ENCODE peak calls at places on chromosomes 7 and 10, in six cellular contexts. F is A549, Q is HEK293T, J is IMR-90, A is K562, H is HepG2. B is an unnamed sample.

GRCh38 chr10:71661060-71661622 is 58.4 kb downstream of the C10orf105 start:
- DNase-seq in F (no peak), Q (no peak), J (no peak), A (no peak), H (no peak), B (no peak)

GRCh38 chr7:51070163-51070562 is 246.4 kb downstream of the COBL start:
- DNase-seq in F (no peak), Q (no peak), J (no peak), A (no peak), H (no peak), B (no peak)

GRCh38 chr10:103295391-103296044 is 18.6 kb downstream of the INA start:
- DNase-seq in F (peak; percentile 15), Q (no peak), J (peak; percentile 90), A (no peak), H (no peak), B (no peak)

GRCh38 chr10:72030762-72031543 is 57.4 kb downstream of the SPOCK2 start:
- DNase-seq in F (no peak), Q (no peak), J (no peak), A (no peak), H (peak; percentile 97), B (no peak)

GRCh38 chr10:33507662-33508425 is 173.4 kb upstream of the NRP1 start:
- DNase-seq in F (peak; percentile 9), Q (no peak), J (peak; percentile 43), A (no peak), H (peak; percentile 95), B (no peak)

GRCh38 chr10:7478727-7479457 is 68.1 kb upstream of the SFMBT2 start:
- DNase-seq in F (no peak), Q (no peak), J (no peak), A (no peak), H (no peak), B (no peak)

GRCh38 chr10:4843525-4844180 is 17.6 kb downstream of the AKR1E2 start:
- DNase-seq in F (no peak), Q (no peak), J (no peak), A (no peak), H (no peak), B (no peak)

GRCh38 chr7:27098493-27099223 is 2.9 kb upstream of the HOXA1 start:
- DNase-seq in F (no peak), Q (no peak), J (peak; percentile 80), A (no peak), H (no peak), B (no peak)

GRCh38 chr10:68121862-68122261 is 12.6 kb downstream of the MYPN start:
- DNase-seq in F (no peak), Q (no peak), J (no peak), A (no peak), H (no peak), B (no peak)

GRCh38 chr7:68800316-68800715 is 798.0 kb upstream of the AUTS2 start:
- DNase-seq in F (peak; percentile 33), Q (no peak), J (no peak), A (no peak), H (no peak), B (no peak)

GRCh38 chr7:155858521-155859061 is 46.3 kb upstream of the SHH start:
- DNase-seq in F (peak; percentile 77), Q (no peak), J (peak; percentile 28), A (no peak), H (no peak), B (no peak)

GRCh38 chr10:7887417-7887816 is 69.1 kb downstream of the TAF3 start:
- DNase-seq in F (no peak), Q (no peak), J (peak; percentile 82), A (no peak), H (no peak), B (no peak)

GRCh38 chr10:103856497-103857175 is 1.3 kb upstream of the SH3PXD2A start:
- DNase-seq in F (no peak), Q (no peak), J (no peak), A (no peak), H (peak; percentile 19), B (no peak)

GRCh38 chr10:31908157-31908556 is 20.5 kb downstream of the ARHGAP12 start:
- DNase-seq in F (no peak), Q (no peak), J (no peak), A (no peak), H (no peak), B (no peak)

GRCh38 chr10:114271779-114272167 is 32.7 kb downstream of the VWA2 start:
- DNase-seq in F (peak; percentile 48), Q (no peak), J (peak; percentile 95), A (no peak), H (no peak), B (no peak)

GRCh38 chr10:31274310-31274709 is 44.7 kb upstream of the ZEB1 start:
- DNase-seq in F (no peak), Q (no peak), J (peak; percentile 42), A (no peak), H (no peak), B (no peak)

GRCh38 chr10:47192273-47192672 is 107.7 kb upstream of the GDF10 start:
- DNase-seq in F (no peak), Q (no peak), J (no peak), A (no peak), H (no peak), B (no peak)

GRCh38 chr7:26686448-26686981 is 177.9 kb downstream of the SKAP2 start:
- DNase-seq in F (peak; percentile 54), Q (peak; percentile 64), J (peak; percentile 92), A (peak; percentile 21), H (peak; percentile 68), B (no peak)

GRCh38 chr10:106764360-106764759 is 400.1 kb downstream of the SORCS1 start:
- DNase-seq in F (no peak), Q (no peak), J (no peak), A (no peak), H (no peak), B (no peak)

GRCh38 chr7:28587211-28587610 is 174.9 kb downstream of the CREB5 start:
- DNase-seq in F (no peak), Q (no peak), J (peak; percentile 31), A (no peak), H (no peak), B (no peak)

GRCh38 chr10:130053561-130053960 is 57.1 kb downstream of the C10orf143 start:
- DNase-seq in F (no peak), Q (no peak), J (no peak), A (no peak), H (no peak), B (no peak)

GRCh38 chr10:77700086-77700485 is 62.5 kb upstream of the KCNMA1 start:
- DNase-seq in F (no peak), Q (no peak), J (no peak), A (no peak), H (no peak), B (no peak)

GRCh38 chr10:77707570-77707969 is 70.0 kb upstream of the KCNMA1 start:
- DNase-seq in F (no peak), Q (no peak), J (no peak), A (no peak), H (no peak), B (no peak)

GRCh38 chr10:77699080-77699645 is 61.6 kb upstream of the KCNMA1 start:
- DNase-seq in F (no peak), Q (no peak), J (no peak), A (no peak), H (no peak), B (no peak)

GRCh38 chr10:77698267-77698932 is 60.8 kb upstream of the KCNMA1 start:
- DNase-seq in F (no peak), Q (no peak), J (no peak), A (no peak), H (no peak), B (no peak)

GRCh38 chr10:77702166-77702565 is 64.6 kb upstream of the KCNMA1 start:
- DNase-seq in F (no peak), Q (no peak), J (peak; percentile 94), A (no peak), H (no peak), B (no peak)
- TF ChIP-seq BHLHE40 in F (no peak), Q (no peak), J (no peak), A (no peak), H (no peak), B (no peak)

DNA sequence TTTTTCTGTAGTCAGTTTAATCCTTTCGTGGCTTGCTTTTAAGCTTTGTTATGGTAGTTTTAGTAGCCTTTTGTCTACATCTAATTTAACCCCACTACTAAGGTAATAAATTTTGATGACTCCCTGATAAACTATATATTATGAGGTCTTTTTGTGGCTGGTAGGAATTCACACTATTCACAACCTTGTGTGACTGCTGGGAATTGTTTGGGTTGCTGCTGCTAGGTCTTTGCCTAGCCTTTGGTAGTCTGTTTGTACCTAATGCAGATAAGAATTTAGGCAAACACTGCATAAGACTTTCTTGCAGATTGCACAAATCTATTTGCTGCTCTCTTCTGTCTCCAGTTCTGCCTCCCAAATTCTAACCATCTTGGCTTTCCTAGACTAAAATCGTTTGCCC is 58.3 kb downstream of the SHOC2 start:
- DNase-seq in F (no peak), Q (no peak), J (peak; percentile 60), A (no peak), H (no peak), B (no peak)
- TF ChIP-seq BHLHE40 in F (no peak), Q (no peak), J (no peak), A (no peak), H (no peak), B (no peak)

DNA sequence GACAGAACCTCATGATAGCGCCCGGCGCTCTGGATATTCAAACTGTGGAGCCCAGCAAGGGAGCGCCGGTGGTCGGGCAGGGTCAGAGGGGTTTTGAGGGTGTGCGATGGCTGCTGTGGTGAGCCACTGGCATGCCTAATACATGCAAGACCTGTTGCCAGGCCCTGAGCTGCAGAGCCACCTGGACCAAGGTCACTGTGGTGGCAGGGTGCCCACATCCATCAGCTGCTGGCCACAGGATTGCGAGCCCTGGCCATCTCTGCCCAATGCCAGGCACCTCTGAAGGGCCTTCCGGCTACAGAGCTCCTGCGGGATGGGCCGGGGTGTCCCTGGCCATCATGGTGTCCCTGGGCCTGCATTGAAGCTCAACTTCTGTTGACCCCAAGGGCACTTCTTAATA is 123.0 kb upstream of the TNRC18 start:
- DNase-seq in F (no peak), Q (no peak), J (no peak), A (no peak), H (no peak), B (no peak)
- TF ChIP-seq BHLHE40 in F (no peak), Q (no peak), J (no peak), A (no peak), H (no peak), B (no peak)

GRCh38 chr10:24118246-24118645 is 90.7 kb upstream of the KIAA1217 start:
- DNase-seq in F (no peak), Q (peak; percentile 33), J (no peak), A (no peak), H (no peak), B (no peak)
- TF ChIP-seq BHLHE40 in F (no peak), Q (no peak), J (no peak), A (no peak), H (no peak), B (no peak)